ENCODE peak calls at places on chromosomes 6 and 20, in seven cellular contexts. Q is pancreas, W is body of pancreas, E is fibroblast of lung, C is GM23338, N is MM.1S, A is HepG2. B is an unnamed sample.

GRCh38 chr6:152129606-152130249 is 322.2 kb downstream of the ESR1 start:
- DNase-seq in Q (no peak), W (no peak), E (peak), C (peak), N (no peak), A (no peak), B (no peak)

GRCh38 chr6:40274058-40274457 is 313.1 kb downstream of the LRFN2 start:
- DNase-seq in Q (no peak), W (no peak), E (no peak), C (no peak), N (no peak), A (no peak), B (peak)

GRCh38 chr6:46964716-46965519 is 43.2 kb upstream of the ADGRF5 start:
- DNase-seq in Q (no peak), W (no peak), E (no peak), C (no peak), N (no peak), A (no peak), B (no peak)

GRCh38 chr20:46757754-46758678 is 48.6 kb downstream of the SLC2A10 start:
- DNase-seq in Q (peak), W (peak), E (peak), C (peak), N (peak), A (peak), B (no peak)

GRCh38 chr20:25285091-25285647 is 37.3 kb downstream of the PYGB start:
- DNase-seq in Q (peak), W (peak), E (no peak), C (peak), N (no peak), A (no peak), B (no peak)

GRCh38 chr6:31631681-31632278 is 11.3 kb downstream of the PRRC2A start:
- DNase-seq in Q (no peak), W (no peak), E (no peak), C (no peak), N (no peak), A (no peak), B (no peak)

GRCh38 chr6:137351890-137352289 is 132.7 kb upstream of the IFNGR1 start:
- DNase-seq in Q (no peak), W (no peak), E (peak), C (no peak), N (no peak), A (peak), B (no peak)

GRCh38 chr20:50320910-50321796 is 130.5 kb downstream of the CEBPB start:
- DNase-seq in Q (peak), W (peak), E (peak), C (peak), N (no peak), A (peak), B (peak)

GRCh38 chr6:127176175-127176574 is 57.7 kb downstream of the RSPO3 start:
- DNase-seq in Q (no peak), W (no peak), E (no peak), C (no peak), N (no peak), A (no peak), B (no peak)

GRCh38 chr20:57280221-57280620 is 13.8 kb upstream of the BMP7 start:
- DNase-seq in Q (no peak), W (no peak), E (no peak), C (no peak), N (no peak), A (no peak), B (no peak)

GRCh38 chr6:127971386-127971785 is 70.5 kb upstream of the THEMIS start:
- DNase-seq in Q (no peak), W (no peak), E (no peak), C (no peak), N (no peak), A (no peak), B (no peak)

GRCh38 chr6:87213364-87213763 is 58.0 kb downstream of the ZNF292 start:
- DNase-seq in Q (peak), W (peak), E (no peak), C (no peak), N (no peak), A (peak), B (peak)

GRCh38 chr6:135909737-135910387 is 58.4 kb downstream of the PDE7B start:
- DNase-seq in Q (peak), W (peak), E (peak), C (peak), N (peak), A (peak), B (no peak)

GRCh38 chr6:14734416-14735340 is 511.2 kb upstream of the JARID2 start:
- DNase-seq in Q (no peak), W (no peak), E (peak), C (no peak), N (no peak), A (no peak), B (peak)

GRCh38 chr6:94636780-94637385 is 940.5 kb upstream of the MANEA start:
- DNase-seq in Q (no peak), W (no peak), E (peak), C (peak), N (no peak), A (peak), B (peak)

GRCh38 chr6:31175961-31176360 is 5.5 kb upstream of the POU5F1 start:
- DNase-seq in Q (no peak), W (no peak), E (peak), C (no peak), N (no peak), A (no peak), B (no peak)

DNA sequence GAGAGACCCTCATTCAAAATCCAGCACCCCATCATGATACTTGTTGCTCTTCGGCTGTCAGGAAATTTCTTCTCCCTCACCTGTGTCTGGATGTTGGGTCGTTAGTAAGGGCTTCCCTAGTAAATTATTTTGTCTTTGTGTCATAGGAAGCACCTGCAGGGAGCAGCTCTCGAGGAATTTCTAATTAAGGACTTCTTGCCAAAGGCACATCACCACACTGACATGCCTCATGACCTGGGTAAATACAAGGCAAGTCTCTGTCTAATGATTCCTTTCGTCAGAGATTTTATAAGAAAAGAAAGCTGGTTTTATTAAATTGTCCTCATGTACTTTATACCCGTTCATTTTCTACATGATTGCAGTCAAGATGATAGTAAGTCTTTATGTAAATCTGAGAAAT is at the start of gene NOX3:
- DNase-seq in Q (no peak), W (no peak), E (no peak), C (peak), N (no peak), A (no peak), B (no peak)
- H3K27ac ChIP-seq in Q (no peak), W (no peak), E (no peak), C (no peak), N (no peak), A (no peak), B (no peak)

DNA sequence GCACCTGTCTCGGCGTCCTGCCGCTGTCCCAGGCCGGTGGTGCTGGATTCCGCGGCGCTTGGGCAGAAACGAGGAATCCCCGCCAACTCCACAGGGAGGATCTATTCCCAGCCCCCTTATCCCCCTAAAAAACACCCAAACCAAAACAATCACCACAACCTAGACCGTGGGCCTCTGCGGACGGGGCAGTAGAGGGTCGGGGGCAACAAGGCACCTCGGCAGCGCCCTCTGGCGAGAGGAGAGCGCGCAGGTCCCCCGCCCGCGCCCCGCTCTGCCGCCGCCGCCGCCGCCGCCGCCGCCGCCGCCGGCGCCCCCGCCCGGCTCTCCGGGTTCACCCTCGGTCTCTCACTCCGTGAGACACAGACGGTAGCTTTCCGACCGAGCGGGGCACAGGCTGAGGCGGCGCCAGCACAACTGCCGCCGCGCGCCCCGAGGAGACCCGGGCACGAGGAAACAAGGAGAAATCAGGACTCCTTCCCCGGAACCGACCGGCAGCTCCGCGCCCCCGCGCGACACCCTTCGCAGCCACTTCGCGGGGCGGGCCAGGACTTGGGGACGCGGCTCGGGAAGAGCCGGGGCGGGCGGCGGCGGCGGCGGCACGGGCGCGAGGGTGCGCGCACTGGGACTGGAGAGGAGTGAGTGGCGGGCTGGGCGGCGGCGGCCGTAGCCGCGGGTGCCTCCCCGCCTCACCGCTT is at the start of gene SLC35F1:
- DNase-seq in Q (peak), W (peak), E (peak), C (peak), N (peak), A (peak), B (no peak)
- H3K27ac ChIP-seq in Q (peak), W (no peak), E (no peak), C (no peak), N (no peak), A (no peak), B (no peak)

GRCh38 chr6:140987364-140988135 is 1145.2 kb upstream of the GJE1 start:
- DNase-seq in Q (no peak), W (no peak), E (no peak), C (no peak), N (no peak), A (no peak), B (no peak)

GRCh38 chr6:140988780-140989179 is 1143.9 kb upstream of the GJE1 start:
- DNase-seq in Q (no peak), W (no peak), E (no peak), C (no peak), N (no peak), A (no peak), B (no peak)

GRCh38 chr6:140980265-140980887 is 1152.3 kb upstream of the GJE1 start:
- DNase-seq in Q (no peak), W (no peak), E (no peak), C (peak), N (no peak), A (no peak), B (no peak)

DNA sequence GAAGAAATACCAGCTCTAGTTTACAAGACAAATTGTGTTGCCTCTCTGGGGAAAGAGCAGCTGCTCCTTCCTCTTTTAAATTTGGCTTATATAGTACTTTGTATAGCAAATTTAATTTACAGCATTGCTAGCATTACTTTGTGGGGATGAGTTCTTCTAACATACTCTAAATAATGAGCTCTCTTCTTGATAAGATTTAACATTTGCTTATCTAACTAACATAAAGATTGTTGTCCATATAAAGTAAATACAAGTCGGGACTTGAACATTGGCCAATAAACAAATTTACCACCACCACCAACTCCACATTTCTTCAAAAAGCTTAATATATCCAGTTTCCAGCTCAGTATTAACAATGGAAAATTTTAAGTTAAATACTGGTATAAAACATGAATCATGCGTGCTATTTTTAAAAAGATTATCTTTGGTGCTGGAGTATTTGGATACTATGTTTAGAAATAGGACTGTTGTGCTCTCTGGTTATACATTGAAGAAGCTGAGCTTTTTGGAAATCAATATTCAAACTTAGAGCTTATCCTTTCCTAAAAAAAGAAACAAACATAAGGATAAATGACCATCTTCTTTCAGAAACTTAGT is 1146.9 kb upstream of the GJE1 start:
- DNase-seq in Q (no peak), W (no peak), E (peak), C (no peak), N (no peak), A (no peak), B (no peak)
- H3K27ac ChIP-seq in Q (no peak), W (no peak), E (no peak), C (no peak), N (no peak), A (no peak), B (no peak)

GRCh38 chr6:133248241-133249001 is 7.3 kb downstream of the EYA4 start:
- DNase-seq in Q (no peak), W (no peak), E (peak), C (no peak), N (no peak), A (no peak), B (peak)
- H3K27ac ChIP-seq in Q (no peak), W (no peak), E (peak), C (no peak), N (no peak), A (no peak), B (no peak)